ENCODE peak calls at places on chromosomes 16 and 17, in ten cellular contexts. A, Y, V, W, D, E, K, G, P and Q are unnamed samples.
A peak's percentile ranks its signal among the peaks of the same experiment; 100 is the strongest.

GRCh38 chr16:57253410-57253927 is 8.4 kb downstream of the ARL2BP start:
- DNase-seq in A (no peak), Y (no peak), V (no peak), W (no peak), D (no peak), E (no peak), K (no peak), G (no peak), P (no peak), Q (no peak)

GRCh38 chr16:27638833-27639587 is 89.1 kb downstream of the KATNIP start:
- DNase-seq in A (no peak), Y (no peak), V (no peak), W (no peak), D (peak; percentile 38), E (no peak), K (peak; percentile 32), G (no peak), P (no peak), Q (no peak)

GRCh38 chr17:9346296-9346926 is 229.2 kb downstream of the STX8 start:
- DNase-seq in A (no peak), Y (peak; percentile 33), V (no peak), W (no peak), D (no peak), E (peak; percentile 63), K (no peak), G (no peak), P (no peak), Q (no peak)

GRCh38 chr16:87541882-87542234 is 49.0 kb upstream of the ZCCHC14 start:
- DNase-seq in A (no peak), Y (no peak), V (peak; percentile 40), W (no peak), D (no peak), E (no peak), K (no peak), G (no peak), P (no peak), Q (no peak)

GRCh38 chr17:31052187-31052889 is 42.4 kb upstream of the NF1 start:
- DNase-seq in A (peak; percentile 67), Y (peak; percentile 96), V (peak; percentile 73), W (peak; percentile 11), D (peak; percentile 79), E (peak; percentile 79), K (peak; percentile 79), G (peak; percentile 57), P (no peak), Q (peak; percentile 35)

GRCh38 chr17:82081966-82082365 is 16.1 kb downstream of the FASN start:
- DNase-seq in A (no peak), Y (no peak), V (no peak), W (no peak), D (no peak), E (no peak), K (no peak), G (no peak), P (no peak), Q (no peak)

GRCh38 chr16:27432600-27432957 is 30.6 kb downstream of the IL21R start:
- DNase-seq in A (no peak), Y (peak; percentile 82), V (no peak), W (no peak), D (no peak), E (no peak), K (peak; percentile 2), G (no peak), P (no peak), Q (peak; percentile 2)

GRCh38 chr17:75876938-75877751 is 1.2 kb downstream of the TRIM47 start:
- DNase-seq in A (peak; percentile 95), Y (peak; percentile 97), V (peak; percentile 97), W (peak; percentile 87), D (peak; percentile 75), E (no peak), K (peak; percentile 90), G (peak; percentile 95), P (no peak), Q (peak; percentile 98)

GRCh38 chr17:11627301-11627700 is 29.0 kb downstream of the DNAH9 start:
- DNase-seq in A (no peak), Y (no peak), V (no peak), W (no peak), D (no peak), E (no peak), K (no peak), G (no peak), P (no peak), Q (no peak)

GRCh38 chr17:11628831-11629230 is 30.6 kb downstream of the DNAH9 start:
- DNase-seq in A (no peak), Y (no peak), V (no peak), W (no peak), D (no peak), E (no peak), K (no peak), G (no peak), P (no peak), Q (no peak)

GRCh38 chr17:11625878-11626277 is 27.6 kb downstream of the DNAH9 start:
- DNase-seq in A (no peak), Y (no peak), V (no peak), W (no peak), D (no peak), E (no peak), K (no peak), G (no peak), P (no peak), Q (no peak)

GRCh38 chr17:11624968-11625367 is 26.7 kb downstream of the DNAH9 start:
- DNase-seq in A (no peak), Y (no peak), V (no peak), W (no peak), D (no peak), E (no peak), K (no peak), G (no peak), P (no peak), Q (no peak)

GRCh38 chr17:11628374-11628773 is 30.1 kb downstream of the DNAH9 start:
- DNase-seq in A (peak; percentile 25), Y (no peak), V (no peak), W (no peak), D (no peak), E (no peak), K (no peak), G (no peak), P (no peak), Q (no peak)
- H3K4me3 ChIP-seq in A (no peak overlapping the region), Y (no peak overlapping the region), V (no peak overlapping the region), W (no peak overlapping the region), D (no peak overlapping the region), E (no peak overlapping the region), K (no peak overlapping the region), G (no peak overlapping the region), P (no peak overlapping the region), Q (no peak overlapping the region)

DNA sequence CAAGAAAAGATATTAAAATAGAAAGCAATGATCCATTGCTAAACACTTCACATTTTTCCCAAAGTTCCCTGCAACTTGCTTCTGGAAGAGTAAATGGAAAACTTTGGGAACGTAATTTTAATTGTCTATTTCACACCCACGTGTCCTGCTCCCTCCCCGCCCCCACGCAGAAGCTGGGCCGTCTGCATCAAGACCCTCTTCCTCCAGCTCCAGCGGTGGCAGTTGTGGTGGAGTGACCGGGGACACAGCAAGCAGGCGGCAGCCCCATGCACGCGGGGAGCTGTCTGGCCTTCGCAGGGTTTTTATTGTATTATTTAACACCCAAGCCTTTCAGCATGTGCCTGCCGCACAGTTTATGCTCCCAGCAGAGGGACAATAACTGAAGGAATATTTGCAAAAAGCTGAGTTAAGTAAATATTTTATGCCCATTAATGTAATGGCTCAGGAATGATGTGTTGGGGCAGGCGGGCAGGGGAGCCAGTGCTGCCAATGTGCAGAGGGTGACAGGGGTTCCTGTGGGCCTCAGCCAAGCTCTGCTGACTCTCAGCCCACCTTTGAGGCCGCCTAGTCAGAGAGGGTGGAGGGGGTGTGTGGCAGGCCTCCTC is 32.6 kb upstream of the ENPP7 start:
- DNase-seq in A (no peak), Y (no peak), V (no peak), W (no peak), D (no peak), E (no peak), K (no peak), G (no peak), P (no peak), Q (no peak)
- TF ChIP-seq POLR2A in A (no peak), Y (no peak), V (no peak), W (no peak), D (no peak), E (no peak), K (no peak), G (no peak), P (no peak), Q (no peak)

DNA sequence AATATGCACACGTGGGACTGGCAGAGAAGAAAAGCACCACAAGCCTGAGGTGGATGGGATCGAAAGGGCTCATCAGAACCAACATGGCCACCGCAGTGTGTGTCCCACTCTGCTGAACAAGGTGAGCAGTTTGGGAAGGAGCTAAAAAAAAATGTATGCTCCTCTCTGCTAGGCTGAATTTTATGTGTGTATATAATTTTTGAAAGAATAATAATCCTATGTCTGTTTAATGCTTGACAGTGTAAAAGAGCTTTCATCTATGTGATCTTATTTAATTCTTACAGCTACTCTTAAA is 14.2 kb upstream of the EEF2K start:
- DNase-seq in A (no peak), Y (peak; percentile 17), V (no peak), W (no peak), D (no peak), E (peak; percentile 51), K (no peak), G (peak; percentile 34), P (no peak), Q (no peak)
- H3K4me3 ChIP-seq in A (peak overlapping the region; percentile 49), Y (peak overlapping the region; percentile 8), V (peak overlapping the region; percentile 46), W (no peak overlapping the region), D (peak overlapping the region; percentile 68), E (peak overlapping the region; percentile 80), K (no peak overlapping the region), G (no peak overlapping the region), P (peak overlapping the region; percentile 38), Q (peak overlapping the region; percentile 37)

GRCh38 chr16:1769402-1770300 is 1.7 kb downstream of the NME3 start:
- DNase-seq in A (no peak), Y (no peak), V (no peak), W (no peak), D (no peak), E (no peak), K (no peak), G (peak; percentile 19), P (no peak), Q (no peak)

GRCh38 chr16:1768767-1769401 is 2.5 kb downstream of the NME3 start:
- DNase-seq in A (no peak), Y (no peak), V (no peak), W (no peak), D (no peak), E (no peak), K (no peak), G (peak; percentile 28), P (no peak), Q (no peak)

GRCh38 chr16:1766701-1767100 is 4.6 kb downstream of the NME3 start:
- DNase-seq in A (no peak), Y (no peak), V (no peak), W (no peak), D (no peak), E (no peak), K (no peak), G (no peak), P (no peak), Q (no peak)

GRCh38 chr16:1767116-1767994 is 4.0 kb downstream of the NME3 start:
- DNase-seq in A (no peak), Y (no peak), V (no peak), W (no peak), D (no peak), E (no peak), K (no peak), G (no peak), P (no peak), Q (no peak)

DNA sequence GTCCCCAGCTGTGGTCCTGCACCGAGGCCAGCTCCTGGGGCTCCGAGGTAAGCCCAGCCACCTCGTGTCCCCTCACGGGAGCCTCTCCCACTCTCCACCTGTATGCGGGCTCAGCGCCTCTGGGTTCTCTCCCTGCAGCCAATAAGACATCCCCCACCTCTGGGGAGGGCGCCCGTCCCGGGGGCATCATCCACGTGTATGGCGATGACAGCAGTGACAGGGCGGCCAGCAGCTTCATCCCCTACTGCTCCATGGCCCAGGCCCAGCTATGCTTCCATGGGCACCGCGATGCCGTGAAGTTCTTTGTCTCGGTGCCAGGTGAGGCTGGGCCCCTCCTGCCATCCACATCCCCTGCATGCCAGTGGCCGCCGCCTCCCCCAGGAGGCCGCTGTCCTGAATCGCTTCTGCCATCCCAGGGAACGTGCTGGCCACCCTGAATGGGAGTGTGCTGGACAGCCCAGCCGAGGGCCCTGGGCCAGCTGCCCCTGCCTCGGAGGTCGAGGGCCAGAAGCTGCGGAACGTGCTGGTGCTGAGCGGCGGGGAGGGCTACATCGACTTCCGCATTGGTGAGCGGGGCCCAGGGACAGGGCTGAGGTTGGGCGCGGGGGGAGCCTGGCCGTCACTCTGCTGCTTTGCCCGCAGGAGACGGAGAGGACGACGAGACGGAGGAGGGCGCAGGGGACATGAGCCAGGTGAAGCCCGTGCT is 3.1 kb downstream of the NME3 start:
- DNase-seq in A (no peak), Y (no peak), V (no peak), W (no peak), D (no peak), E (no peak), K (no peak), G (no peak), P (no peak), Q (no peak)
- TF ChIP-seq POLR2A in A (no peak), Y (no peak), V (no peak), W (no peak), D (no peak), E (no peak), K (no peak), G (no peak), P (no peak), Q (no peak)